ENCODE peak calls at places on chromosomes 6 and 20, in seven cellular contexts. One of them, this sample, is unnamed. For H3K4me1, the result is how much of the 10 kb centered on the place peaks cover.

GRCh38 chr6:46254946-46255345 is 84.2 kb upstream of the ENPP5 start:
- DNase-seq in CD8-positive, alpha-beta memory T cell: no peak
- DNase-seq in lower lobe of right lung: no peak
- DNase-seq in IMR-90: no peak
- DNase-seq in OCI-LY7: no peak
- DNase-seq in uterus: no peak
- DNase-seq in adipocyte: no peak
- DNase-seq in this sample: no peak

GRCh38 chr6:118776607-118777549 is 117.1 kb upstream of the ASF1A start:
- DNase-seq in CD8-positive, alpha-beta memory T cell: peak
- DNase-seq in IMR-90: peak
- DNase-seq in adipocyte: peak
- DNase-seq in OCI-LY7: peak
- DNase-seq in uterus: peak
- DNase-seq in lower lobe of right lung: no peak
- DNase-seq in this sample: peak

GRCh38 chr6:49555951-49556350 is 5.5 kb downstream of the C6orf141 start:
- DNase-seq in adipocyte: no peak
- DNase-seq in lower lobe of right lung: no peak
- DNase-seq in OCI-LY7: no peak
- DNase-seq in uterus: no peak
- DNase-seq in IMR-90: no peak
- DNase-seq in CD8-positive, alpha-beta memory T cell: no peak
- DNase-seq in this sample: no peak

GRCh38 chr6:63434936-63435335 is 115.2 kb upstream of the LGSN start:
- DNase-seq in OCI-LY7: no peak
- DNase-seq in CD8-positive, alpha-beta memory T cell: no peak
- DNase-seq in IMR-90: no peak
- DNase-seq in uterus: no peak
- DNase-seq in lower lobe of right lung: no peak
- DNase-seq in adipocyte: no peak
- DNase-seq in this sample: no peak

GRCh38 chr20:4152696-4153235 is 137.4 kb upstream of the RNF24 start:
- DNase-seq in uterus: no peak
- DNase-seq in OCI-LY7: no peak
- DNase-seq in CD8-positive, alpha-beta memory T cell: no peak
- DNase-seq in lower lobe of right lung: no peak
- DNase-seq in adipocyte: no peak
- DNase-seq in IMR-90: peak
- DNase-seq in this sample: no peak

GRCh38 chr6:107786709-107787588 is 37.2 kb downstream of the SCML4 start:
- DNase-seq in IMR-90: no peak
- DNase-seq in OCI-LY7: peak
- DNase-seq in adipocyte: no peak
- DNase-seq in lower lobe of right lung: no peak
- DNase-seq in uterus: no peak
- DNase-seq in CD8-positive, alpha-beta memory T cell: peak
- DNase-seq in this sample: no peak

GRCh38 chr20:18719426-18719825 is 94.2 kb upstream of the SCP2D1 start:
- DNase-seq in CD8-positive, alpha-beta memory T cell: no peak
- DNase-seq in adipocyte: peak
- DNase-seq in IMR-90: peak
- DNase-seq in lower lobe of right lung: no peak
- DNase-seq in OCI-LY7: no peak
- DNase-seq in uterus: no peak
- DNase-seq in this sample: no peak

GRCh38 chr6:132209351-132209750 is 191.9 kb downstream of the MOXD1 start:
- DNase-seq in CD8-positive, alpha-beta memory T cell: no peak
- DNase-seq in adipocyte: no peak
- DNase-seq in OCI-LY7: no peak
- DNase-seq in lower lobe of right lung: no peak
- DNase-seq in uterus: no peak
- DNase-seq in IMR-90: no peak
- DNase-seq in this sample: no peak

GRCh38 chr6:14521141-14521540 is 403.6 kb downstream of the CD83 start:
- DNase-seq in lower lobe of right lung: no peak
- DNase-seq in CD8-positive, alpha-beta memory T cell: no peak
- DNase-seq in IMR-90: no peak
- DNase-seq in adipocyte: no peak
- DNase-seq in uterus: no peak
- DNase-seq in OCI-LY7: no peak
- DNase-seq in this sample: no peak

GRCh38 chr6:3247255-3248146 is 11.2 kb upstream of the PSMG4 start:
- DNase-seq in IMR-90: peak
- DNase-seq in adipocyte: peak
- DNase-seq in CD8-positive, alpha-beta memory T cell: no peak
- DNase-seq in OCI-LY7: no peak
- DNase-seq in uterus: peak
- DNase-seq in lower lobe of right lung: no peak
- DNase-seq in this sample: no peak

GRCh38 chr6:154637392-154637791 is 95.8 kb upstream of the SCAF8 start:
- DNase-seq in OCI-LY7: no peak
- DNase-seq in CD8-positive, alpha-beta memory T cell: no peak
- DNase-seq in adipocyte: no peak
- DNase-seq in lower lobe of right lung: no peak
- DNase-seq in IMR-90: no peak
- DNase-seq in uterus: no peak
- DNase-seq in this sample: no peak

GRCh38 chr20:57450419-57450818 is 59.2 kb downstream of the RBM38 start:
- DNase-seq in adipocyte: peak
- DNase-seq in OCI-LY7: peak
- DNase-seq in uterus: peak
- DNase-seq in CD8-positive, alpha-beta memory T cell: no peak
- DNase-seq in lower lobe of right lung: peak
- DNase-seq in IMR-90: peak
- DNase-seq in this sample: no peak

GRCh38 chr6:126228001-126228791 is 111.7 kb upstream of the CENPW start:
- DNase-seq in IMR-90: no peak
- DNase-seq in uterus: peak
- DNase-seq in OCI-LY7: no peak
- DNase-seq in lower lobe of right lung: no peak
- DNase-seq in CD8-positive, alpha-beta memory T cell: no peak
- DNase-seq in adipocyte: peak
- DNase-seq in this sample: no peak

GRCh38 chr6:113651120-113651519 is 206.0 kb upstream of the MARCKS start:
- DNase-seq in uterus: no peak
- DNase-seq in OCI-LY7: no peak
- DNase-seq in lower lobe of right lung: no peak
- DNase-seq in adipocyte: no peak
- DNase-seq in CD8-positive, alpha-beta memory T cell: no peak
- DNase-seq in IMR-90: no peak
- DNase-seq in this sample: no peak

GRCh38 chr6:163983601-163984445 is 569.3 kb downstream of the QKI start:
- DNase-seq in lower lobe of right lung: no peak
- DNase-seq in OCI-LY7: no peak
- DNase-seq in IMR-90: no peak
- DNase-seq in adipocyte: no peak
- DNase-seq in CD8-positive, alpha-beta memory T cell: no peak
- DNase-seq in uterus: no peak
- DNase-seq in this sample: no peak

GRCh38 chr20:56433880-56434255 is 21.8 kb downstream of the CASS4 start:
- DNase-seq in CD8-positive, alpha-beta memory T cell: no peak
- DNase-seq in OCI-LY7: no peak
- DNase-seq in lower lobe of right lung: no peak
- DNase-seq in IMR-90: peak
- DNase-seq in uterus: no peak
- DNase-seq in adipocyte: peak
- DNase-seq in this sample: no peak

GRCh38 chr20:55947701-55948100 is 57.6 kb downstream of the CBLN4 start:
- DNase-seq in CD8-positive, alpha-beta memory T cell: no peak
- DNase-seq in IMR-90: no peak
- DNase-seq in OCI-LY7: no peak
- DNase-seq in adipocyte: no peak
- DNase-seq in lower lobe of right lung: no peak
- DNase-seq in uterus: no peak
- DNase-seq in this sample: no peak

GRCh38 chr6:109760208-109760607 is 69.1 kb downstream of the FIG4 start:
- DNase-seq in lower lobe of right lung: no peak
- DNase-seq in CD8-positive, alpha-beta memory T cell: no peak
- DNase-seq in adipocyte: no peak
- DNase-seq in OCI-LY7: no peak
- DNase-seq in uterus: no peak
- DNase-seq in IMR-90: peak
- DNase-seq in this sample: no peak

GRCh38 chr20:38932457-38933120 is 6.4 kb downstream of the FAM83D start:
- DNase-seq in uterus: no peak
- DNase-seq in CD8-positive, alpha-beta memory T cell: no peak
- DNase-seq in IMR-90: peak
- DNase-seq in OCI-LY7: no peak
- DNase-seq in adipocyte: peak
- DNase-seq in lower lobe of right lung: no peak
- DNase-seq in this sample: no peak

GRCh38 chr6:125974214-125974866 is 12.0 kb upstream of the TRMT11 start:
- DNase-seq in OCI-LY7: peak
- DNase-seq in uterus: no peak
- DNase-seq in lower lobe of right lung: no peak
- DNase-seq in CD8-positive, alpha-beta memory T cell: no peak
- DNase-seq in adipocyte: peak
- DNase-seq in IMR-90: peak
- DNase-seq in this sample: no peak

GRCh38 chr6:119313937-119314893 is 35.3 kb downstream of the MAN1A1 start:
- DNase-seq in uterus: no peak
- DNase-seq in lower lobe of right lung: no peak
- DNase-seq in CD8-positive, alpha-beta memory T cell: peak
- DNase-seq in IMR-90: no peak
- DNase-seq in OCI-LY7: no peak
- DNase-seq in adipocyte: no peak
- DNase-seq in this sample: no peak

DNA sequence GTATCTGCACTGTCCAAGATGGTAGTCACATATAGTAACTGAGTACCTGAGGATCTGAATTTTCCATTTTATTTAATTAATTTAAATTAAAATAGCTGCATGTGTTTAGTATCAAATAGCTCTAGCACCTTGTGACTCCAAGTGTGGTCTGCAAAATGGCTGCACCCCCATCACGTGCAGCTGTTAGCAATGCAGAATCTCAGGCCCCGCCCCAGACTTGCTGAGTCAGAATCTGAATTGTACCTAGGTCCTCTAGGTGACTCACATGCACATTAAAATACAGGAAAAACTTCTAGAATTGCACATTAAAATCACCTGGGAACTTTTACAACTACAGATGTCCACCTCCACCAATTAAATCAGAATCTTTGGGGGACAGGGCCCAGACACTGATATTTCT is 19.2 kb upstream of the FAM83C start:
- DNase-seq in IMR-90: peak
- DNase-seq in uterus: no peak
- DNase-seq in adipocyte: no peak
- DNase-seq in lower lobe of right lung: no peak
- DNase-seq in OCI-LY7: no peak
- DNase-seq in CD8-positive, alpha-beta memory T cell: no peak
- DNase-seq in this sample: no peak
- H3K4me1 ChIP-seq in IMR-90: under half
- H3K4me1 ChIP-seq in uterus: under half
- H3K4me1 ChIP-seq in adipocyte: half or more
- H3K4me1 ChIP-seq in lower lobe of right lung: under half
- H3K4me1 ChIP-seq in OCI-LY7: under half
- H3K4me1 ChIP-seq in CD8-positive, alpha-beta memory T cell: under half
- H3K4me1 ChIP-seq in this sample: under half

DNA sequence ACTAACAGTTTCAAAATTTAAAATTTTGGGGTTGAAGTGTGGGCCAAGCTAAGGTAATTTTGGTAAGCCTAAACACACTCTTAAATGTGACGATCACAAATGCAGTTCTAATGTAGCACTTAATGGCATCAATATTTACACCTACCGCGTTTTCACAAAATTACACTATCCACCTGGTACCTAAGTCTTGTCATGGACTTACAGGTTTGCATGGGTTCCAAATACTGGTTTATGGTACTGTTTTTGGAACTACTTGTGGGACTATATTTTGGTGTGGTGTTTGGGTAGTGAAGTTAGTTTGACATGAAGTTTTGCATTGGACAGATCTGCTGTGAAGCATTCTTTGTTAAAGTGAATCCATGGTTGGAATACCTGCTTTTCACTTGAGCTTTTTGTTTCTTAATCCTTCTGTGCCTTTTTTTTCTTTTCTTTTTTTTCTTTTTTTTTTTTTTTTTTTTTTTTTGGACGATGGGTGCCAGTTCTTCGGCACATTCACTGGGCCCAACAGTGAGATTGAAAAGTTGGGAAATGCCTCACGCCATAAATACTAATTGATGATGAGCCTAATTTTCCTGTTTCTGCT is 6.5 kb downstream of the SRSF3 start:
- DNase-seq in OCI-LY7: no peak
- DNase-seq in CD8-positive, alpha-beta memory T cell: no peak
- DNase-seq in IMR-90: no peak
- DNase-seq in lower lobe of right lung: no peak
- DNase-seq in uterus: no peak
- DNase-seq in adipocyte: no peak
- DNase-seq in this sample: no peak
- H3K4me1 ChIP-seq in OCI-LY7: half or more
- H3K4me1 ChIP-seq in CD8-positive, alpha-beta memory T cell: half or more
- H3K4me1 ChIP-seq in IMR-90: under half
- H3K4me1 ChIP-seq in lower lobe of right lung: half or more
- H3K4me1 ChIP-seq in uterus: under half
- H3K4me1 ChIP-seq in adipocyte: half or more
- H3K4me1 ChIP-seq in this sample: half or more

GRCh38 chr6:142313284-142313683 is 11.5 kb downstream of the ADGRG6 start:
- DNase-seq in IMR-90: peak
- DNase-seq in uterus: no peak
- DNase-seq in lower lobe of right lung: no peak
- DNase-seq in CD8-positive, alpha-beta memory T cell: no peak
- DNase-seq in adipocyte: peak
- DNase-seq in OCI-LY7: no peak
- DNase-seq in this sample: no peak
- H3K4me1 ChIP-seq in IMR-90: under half
- H3K4me1 ChIP-seq in uterus: under half
- H3K4me1 ChIP-seq in lower lobe of right lung: under half
- H3K4me1 ChIP-seq in CD8-positive, alpha-beta memory T cell: under half
- H3K4me1 ChIP-seq in adipocyte: under half
- H3K4me1 ChIP-seq in OCI-LY7: under half
- H3K4me1 ChIP-seq in this sample: under half

GRCh38 chr6:43231053-43231452 is 1.8 kb upstream of the DNPH1 start:
- DNase-seq in lower lobe of right lung: no peak
- DNase-seq in uterus: no peak
- DNase-seq in adipocyte: no peak
- DNase-seq in OCI-LY7: no peak
- DNase-seq in IMR-90: no peak
- DNase-seq in CD8-positive, alpha-beta memory T cell: no peak
- DNase-seq in this sample: no peak

GRCh38 chr6:43231735-43232450 is 2.6 kb upstream of the DNPH1 start:
- DNase-seq in adipocyte: no peak
- DNase-seq in OCI-LY7: no peak
- DNase-seq in IMR-90: no peak
- DNase-seq in CD8-positive, alpha-beta memory T cell: no peak
- DNase-seq in uterus: no peak
- DNase-seq in lower lobe of right lung: no peak
- DNase-seq in this sample: no peak

GRCh38 chr6:43239054-43239453 is 4.2 kb upstream of the TTBK1 start:
- DNase-seq in IMR-90: no peak
- DNase-seq in OCI-LY7: no peak
- DNase-seq in adipocyte: no peak
- DNase-seq in CD8-positive, alpha-beta memory T cell: no peak
- DNase-seq in uterus: no peak
- DNase-seq in lower lobe of right lung: no peak
- DNase-seq in this sample: no peak

DNA sequence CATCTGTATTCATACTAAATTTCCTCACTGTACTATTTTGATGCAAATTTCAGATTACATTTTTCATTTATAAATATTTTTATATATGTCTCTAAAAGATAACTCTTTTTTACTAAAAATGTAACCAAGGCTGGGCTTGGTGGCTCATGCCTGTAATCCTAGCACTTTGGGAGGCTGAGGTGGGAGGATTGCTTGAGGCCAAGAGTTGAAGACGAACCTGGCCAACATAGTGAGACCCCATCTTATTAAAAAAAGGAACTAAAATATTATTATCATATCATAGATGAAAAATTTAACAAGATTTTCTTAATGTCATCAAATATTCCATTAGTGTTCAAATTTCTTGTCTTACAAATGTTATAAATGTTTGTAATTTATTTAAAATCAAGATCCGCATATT is 6.6 kb upstream of the DNPH1 start:
- DNase-seq in lower lobe of right lung: no peak
- DNase-seq in adipocyte: no peak
- DNase-seq in IMR-90: no peak
- DNase-seq in OCI-LY7: no peak
- DNase-seq in CD8-positive, alpha-beta memory T cell: no peak
- DNase-seq in uterus: no peak
- DNase-seq in this sample: no peak
- H3K4me1 ChIP-seq in lower lobe of right lung: under half
- H3K4me1 ChIP-seq in adipocyte: under half
- H3K4me1 ChIP-seq in IMR-90: under half
- H3K4me1 ChIP-seq in OCI-LY7: under half
- H3K4me1 ChIP-seq in CD8-positive, alpha-beta memory T cell: under half
- H3K4me1 ChIP-seq in uterus: under half
- H3K4me1 ChIP-seq in this sample: under half